ENCODE peak calls at places on chromosome 7, in six cellular contexts. T, B, Y, M, F and H are unnamed samples.

GRCh38 chr7:76008156-76008687 is 13.8 kb upstream of the TMEM120A start:
- DNase-seq in F (no peak), T (no peak), M (no peak), Y (no peak), B (no peak), H (no peak)

GRCh38 chr7:95881597-95881996 is 109.2 kb downstream of the DYNC1I1 start:
- DNase-seq in F (no peak), M (no peak), T (no peak), B (no peak), Y (no peak), H (no peak)

GRCh38 chr7:39811161-39811614 is 138.9 kb upstream of the CDK13 start:
- DNase-seq in T (peak), M (no peak), B (no peak), Y (no peak), F (peak), H (peak)

GRCh38 chr7:55140221-55140980 is 121.6 kb downstream of the EGFR start:
- DNase-seq in Y (no peak), F (peak), T (peak), M (peak), B (peak), H (peak)

GRCh38 chr7:30188806-30189205 is 54.0 kb downstream of the MTURN start:
- DNase-seq in Y (no peak), T (no peak), B (no peak), F (no peak), M (no peak), H (no peak)

GRCh38 chr7:3242398-3242972 is 58.6 kb upstream of the SDK1 start:
- DNase-seq in Y (no peak), B (no peak), F (no peak), M (no peak), T (no peak), H (no peak)

GRCh38 chr7:80764132-80764531 is 125.7 kb downstream of the CD36 start:
- DNase-seq in T (no peak), F (peak), B (no peak), M (no peak), Y (no peak), H (no peak)

GRCh38 chr7:7639847-7640220 is 718 bp upstream of the UMAD1 start:
- DNase-seq in F (peak), M (no peak), T (peak), Y (peak), B (no peak), H (peak)

GRCh38 chr7:117771756-117772155 is 101.5 kb downstream of the CTTNBP2 start:
- DNase-seq in T (no peak), F (no peak), B (no peak), M (no peak), Y (no peak), H (no peak)

GRCh38 chr7:65798111-65799075 is 74.5 kb upstream of the VKORC1L1 start:
- DNase-seq in Y (no peak), T (peak), B (no peak), M (peak), F (peak), H (peak)

GRCh38 chr7:26097837-26098668 is 53.9 kb upstream of the NFE2L3 start:
- DNase-seq in M (no peak), T (no peak), B (no peak), Y (no peak), F (no peak), H (no peak)

GRCh38 chr7:128221929-128222403 is 19.1 kb upstream of the LEP start:
- DNase-seq in B (no peak), F (peak), T (no peak), M (no peak), Y (no peak), H (peak)